ENCODE peak calls at places on chromosomes 5 and 9, in four cellular contexts. One of them, this sample, is unnamed.
A peak's percentile ranks its signal among the peaks of the same experiment; 100 is the strongest.

GRCh38 chr5:1411099-1411498 is 34.1 kb downstream of the SLC6A3 start:
- DNase-seq in GM12878: no peak
- DNase-seq in HL-60: no peak
- DNase-seq in K562: no peak
- DNase-seq in this sample: no peak

GRCh38 chr9:19999491-20000057 is 210.7 kb upstream of the SLC24A2 start:
- DNase-seq in HL-60: no peak
- DNase-seq in GM12878: peak; percentile 92
- DNase-seq in K562: no peak
- DNase-seq in this sample: no peak

GRCh38 chr5:132815454-132815853 is 2.4 kb downstream of the SOWAHA start:
- DNase-seq in K562: no peak
- DNase-seq in HL-60: no peak
- DNase-seq in GM12878: no peak
- DNase-seq in this sample: no peak

GRCh38 chr5:139635191-139635590 is 13.0 kb upstream of the CXXC5 start:
- DNase-seq in HL-60: no peak
- DNase-seq in K562: no peak
- DNase-seq in GM12878: no peak
- DNase-seq in this sample: no peak

GRCh38 chr5:158451203-158451982 is 592.4 kb upstream of the CLINT1 start:
- DNase-seq in GM12878: no peak
- DNase-seq in K562: no peak
- DNase-seq in HL-60: no peak
- DNase-seq in this sample: no peak

GRCh38 chr5:75202935-75203334 is 33.7 kb downstream of the ANKRD31 start:
- DNase-seq in GM12878: no peak
- DNase-seq in HL-60: no peak
- DNase-seq in K562: no peak
- DNase-seq in this sample: no peak

GRCh38 chr9:16369427-16369826 is 501.0 kb downstream of the BNC2 start:
- DNase-seq in HL-60: no peak
- DNase-seq in GM12878: no peak
- DNase-seq in K562: no peak
- DNase-seq in this sample: no peak

GRCh38 chr5:39274388-39275085 is 55.2 kb upstream of the FYB1 start:
- DNase-seq in HL-60: peak; percentile 47
- DNase-seq in GM12878: peak; percentile 27
- DNase-seq in K562: no peak
- DNase-seq in this sample: no peak

GRCh38 chr9:33381231-33381791 is 21.1 kb downstream of the AQP7 start:
- DNase-seq in HL-60: no peak
- DNase-seq in GM12878: no peak
- DNase-seq in K562: no peak
- DNase-seq in this sample: no peak

GRCh38 chr5:80181618-80182211 is 74.1 kb downstream of the SERINC5 start:
- DNase-seq in GM12878: no peak
- DNase-seq in K562: no peak
- DNase-seq in HL-60: peak; percentile 79
- DNase-seq in this sample: no peak

GRCh38 chr9:111597852-111598729 is 1.4 kb downstream of the PTGR1 start:
- DNase-seq in K562: peak; percentile 55
- DNase-seq in GM12878: no peak
- DNase-seq in HL-60: peak; percentile 59
- DNase-seq in this sample: peak; percentile 43

GRCh38 chr9:126464694-126465441 is 138.2 kb downstream of the MVB12B start:
- DNase-seq in K562: no peak
- DNase-seq in HL-60: no peak
- DNase-seq in GM12878: no peak
- DNase-seq in this sample: no peak

GRCh38 chr9:93237535-93237934 is 53.6 kb downstream of the WNK2 start:
- DNase-seq in K562: no peak
- DNase-seq in GM12878: no peak
- DNase-seq in HL-60: peak; percentile 53
- DNase-seq in this sample: no peak

DNA sequence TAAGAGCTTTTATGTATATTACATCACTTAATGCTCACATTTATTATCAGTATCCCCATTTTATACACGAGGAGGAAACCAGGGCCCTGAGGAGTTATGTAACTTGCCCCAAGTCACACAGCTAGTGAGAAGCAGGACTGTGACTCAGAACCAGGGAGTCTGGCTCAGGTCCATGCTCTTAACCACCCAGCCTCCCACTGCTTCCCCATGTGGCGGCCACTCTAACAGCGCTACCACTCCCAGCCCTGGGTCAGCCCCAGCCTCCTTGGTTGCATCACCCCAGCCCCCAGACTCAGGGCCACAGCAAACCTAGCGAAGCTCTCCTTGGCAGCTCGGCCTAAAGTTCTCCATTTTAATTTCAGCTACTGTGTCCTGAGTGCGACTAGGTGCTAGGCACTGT is 159.1 kb downstream of the PAX5 start:
- DNase-seq in K562: no peak
- DNase-seq in HL-60: no peak
- DNase-seq in GM12878: no peak
- DNase-seq in this sample: no peak
- TF ChIP-seq SPI1 in K562: no peak
- TF ChIP-seq SPI1 in HL-60: no peak
- TF ChIP-seq SPI1 in GM12878: no peak
- TF ChIP-seq SPI1 in this sample: no peak

GRCh38 chr9:97078362-97078761 is 39.4 kb upstream of the CTSV start:
- DNase-seq in GM12878: no peak
- DNase-seq in HL-60: no peak
- DNase-seq in K562: no peak
- DNase-seq in this sample: no peak

GRCh38 chr9:97077465-97078295 is 38.7 kb upstream of the CTSV start:
- DNase-seq in HL-60: no peak
- DNase-seq in GM12878: no peak
- DNase-seq in K562: no peak
- DNase-seq in this sample: no peak

GRCh38 chr9:97072285-97072770 is 33.4 kb upstream of the CTSV start:
- DNase-seq in HL-60: no peak
- DNase-seq in K562: no peak
- DNase-seq in GM12878: no peak
- DNase-seq in this sample: no peak

GRCh38 chr9:97075289-97075870 is 36.4 kb upstream of the CTSV start:
- DNase-seq in GM12878: no peak
- DNase-seq in K562: no peak
- DNase-seq in HL-60: no peak
- DNase-seq in this sample: no peak

GRCh38 chr9:97076238-97076637 is 37.3 kb upstream of the CTSV start:
- DNase-seq in HL-60: no peak
- DNase-seq in GM12878: no peak
- DNase-seq in K562: no peak
- DNase-seq in this sample: no peak
- TF ChIP-seq POLR2AphosphoS5 in HL-60: no peak
- TF ChIP-seq POLR2AphosphoS5 in GM12878: no peak
- TF ChIP-seq POLR2AphosphoS5 in K562: no peak
- TF ChIP-seq POLR2AphosphoS5 in this sample: no peak

GRCh38 chr5:169805527-169805934 is 168.5 kb downstream of the DOCK2 start:
- DNase-seq in K562: peak; percentile 20
- DNase-seq in GM12878: peak; percentile 94
- DNase-seq in HL-60: no peak
- DNase-seq in this sample: peak; percentile 30
- TF ChIP-seq SPI1 in K562: no peak
- TF ChIP-seq SPI1 in GM12878: no peak
- TF ChIP-seq SPI1 in HL-60: no peak
- TF ChIP-seq SPI1 in this sample: no peak

DNA sequence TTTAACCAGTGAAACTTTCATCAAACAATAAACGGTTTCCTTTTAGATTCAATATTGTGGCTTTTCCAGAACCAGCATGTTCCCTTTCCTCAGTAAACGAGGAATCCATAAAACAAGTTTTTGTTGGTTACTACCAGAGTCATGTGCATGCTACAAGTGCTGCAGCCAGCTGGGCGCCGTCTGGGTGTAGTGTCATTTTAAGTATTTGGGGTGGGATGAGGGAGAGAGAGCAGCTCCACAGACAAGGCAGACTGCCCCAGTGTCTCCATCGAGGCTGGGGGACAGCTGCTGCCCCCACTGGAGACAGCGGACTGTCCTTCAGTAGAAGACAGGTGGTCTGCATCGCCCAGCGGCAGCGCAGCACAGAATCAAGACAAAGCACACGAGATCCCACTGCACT is 17.3 kb downstream of the ARPC5L start:
- DNase-seq in GM12878: no peak
- DNase-seq in K562: no peak
- DNase-seq in HL-60: no peak
- DNase-seq in this sample: no peak
- TF ChIP-seq POLR2AphosphoS5 in GM12878: no peak
- TF ChIP-seq POLR2AphosphoS5 in K562: no peak
- TF ChIP-seq POLR2AphosphoS5 in HL-60: no peak
- TF ChIP-seq POLR2AphosphoS5 in this sample: no peak

GRCh38 chr9:136484153-136485048 is 1.6 kb upstream of the SEC16A start:
- DNase-seq in HL-60: no peak
- DNase-seq in GM12878: no peak
- DNase-seq in K562: no peak
- DNase-seq in this sample: no peak
- TF ChIP-seq SPI1 in HL-60: no peak
- TF ChIP-seq SPI1 in GM12878: no peak
- TF ChIP-seq SPI1 in K562: no peak
- TF ChIP-seq SPI1 in this sample: no peak

GRCh38 chr9:18632624-18633407 is 158.9 kb downstream of the ADAMTSL1 start:
- DNase-seq in HL-60: no peak
- DNase-seq in GM12878: no peak
- DNase-seq in K562: no peak
- DNase-seq in this sample: no peak
- TF ChIP-seq POLR2AphosphoS5 in HL-60: no peak
- TF ChIP-seq POLR2AphosphoS5 in GM12878: no peak
- TF ChIP-seq POLR2AphosphoS5 in K562: no peak
- TF ChIP-seq POLR2AphosphoS5 in this sample: no peak

DNA sequence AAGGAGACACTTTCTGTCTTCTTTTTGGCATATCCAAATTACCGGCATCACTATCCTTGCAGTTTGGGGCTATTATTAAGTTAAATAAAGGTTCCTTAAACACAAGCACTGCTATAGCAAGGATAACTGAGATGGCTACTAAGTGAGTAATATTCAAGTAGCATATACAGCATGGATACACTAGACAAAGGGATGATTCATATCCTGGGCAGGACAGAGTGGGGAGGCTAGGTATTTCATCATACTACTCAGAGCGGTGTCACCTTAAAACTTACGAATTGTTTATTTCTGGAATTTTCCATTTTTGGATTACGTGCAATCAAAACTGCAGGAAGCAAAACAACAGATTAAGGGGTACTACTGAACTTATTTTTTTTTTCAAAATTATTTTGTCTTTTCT is 54.1 kb downstream of the FER start:
- DNase-seq in HL-60: no peak
- DNase-seq in GM12878: no peak
- DNase-seq in K562: no peak
- DNase-seq in this sample: no peak
- TF ChIP-seq SPI1 in HL-60: no peak
- TF ChIP-seq SPI1 in GM12878: no peak
- TF ChIP-seq SPI1 in K562: no peak
- TF ChIP-seq SPI1 in this sample: no peak

GRCh38 chr9:89732295-89732951 is 127.6 kb downstream of the GADD45G start:
- DNase-seq in HL-60: no peak
- DNase-seq in GM12878: no peak
- DNase-seq in K562: no peak
- DNase-seq in this sample: no peak

GRCh38 chr9:89732952-89733349 is 128.1 kb downstream of the GADD45G start:
- DNase-seq in HL-60: no peak
- DNase-seq in GM12878: no peak
- DNase-seq in K562: no peak
- DNase-seq in this sample: no peak

GRCh38 chr9:89731262-89731980 is 126.6 kb downstream of the GADD45G start:
- DNase-seq in K562: no peak
- DNase-seq in HL-60: no peak
- DNase-seq in GM12878: no peak
- DNase-seq in this sample: no peak

GRCh38 chr9:89738137-89738932 is 133.5 kb downstream of the GADD45G start:
- DNase-seq in GM12878: no peak
- DNase-seq in HL-60: no peak
- DNase-seq in K562: peak; percentile 5
- DNase-seq in this sample: no peak

GRCh38 chr9:89734561-89734960 is 129.7 kb downstream of the GADD45G start:
- DNase-seq in GM12878: no peak
- DNase-seq in HL-60: no peak
- DNase-seq in K562: no peak
- DNase-seq in this sample: no peak
- TF ChIP-seq POLR2AphosphoS5 in GM12878: no peak
- TF ChIP-seq POLR2AphosphoS5 in HL-60: no peak
- TF ChIP-seq POLR2AphosphoS5 in K562: no peak
- TF ChIP-seq POLR2AphosphoS5 in this sample: no peak